ENCODE peak calls at places on chromosomes 12 and 14, in seven cellular contexts. U is upper lobe of right lung, R is lower lobe of right lung, A is A549, W is PC-3, I is heart right ventricle, X is left ventricle myocardium inferior. J is an unnamed sample.

GRCh38 chr12:54853933-54854538 is at the start of gene MUCL1:
- DNase-seq in U (no peak), R (no peak), A (peak; percentile 71), W (peak; percentile 93), I (peak; percentile 42), X (no peak), J (no peak)

GRCh38 chr12:6827982-6828670 is at the start of gene P3H3:
- DNase-seq in U (no peak), R (no peak), A (peak; percentile 60), W (no peak), I (peak; percentile 50), X (peak; percentile 45), J (no peak)

GRCh38 chr14:22978487-22978837 is 3.9 kb downstream of the AJUBA start:
- DNase-seq in U (no peak), R (no peak), A (no peak), W (peak; percentile 51), I (no peak), X (no peak), J (no peak)

GRCh38 chr14:100221419-100222218 is 17.3 kb upstream of the YY1 start:
- DNase-seq in U (peak; percentile 79), R (peak; percentile 80), A (no peak), W (peak; percentile 55), I (peak; percentile 52), X (peak; percentile 39), J (no peak)

GRCh38 chr12:42421844-42422779 is 96.1 kb downstream of the PPHLN1 start:
- DNase-seq in U (no peak), R (no peak), A (peak; percentile 11), W (peak; percentile 18), I (peak; percentile 16), X (no peak), J (no peak)

GRCh38 chr12:77925536-77926108 is 94.9 kb downstream of the NAV3 start:
- DNase-seq in U (peak; percentile 64), R (peak; percentile 55), A (peak; percentile 95), W (peak; percentile 90), I (peak; percentile 72), X (peak; percentile 46), J (peak; percentile 86)

GRCh38 chr12:28909291-28909690 is 239.8 kb upstream of the FAR2 start:
- DNase-seq in U (no peak), R (no peak), A (no peak), W (peak; percentile 95), I (no peak), X (no peak), J (no peak)

GRCh38 chr12:32145096-32145495 is 38.4 kb downstream of the BICD1 start:
- DNase-seq in U (no peak), R (no peak), A (no peak), W (no peak), I (no peak), X (no peak), J (no peak)

GRCh38 chr14:91233936-91234790 is 10.3 kb downstream of the GPR68 start:
- DNase-seq in U (no peak), R (peak; percentile 56), A (no peak), W (no peak), I (no peak), X (no peak), J (no peak)

GRCh38 chr14:37843969-37844607 is 248.7 kb downstream of the TTC6 start:
- DNase-seq in U (no peak), R (no peak), A (no peak), W (no peak), I (no peak), X (no peak), J (no peak)

GRCh38 chr12:89883630-89884364 is 175.2 kb upstream of the ATP2B1 start:
- DNase-seq in U (no peak), R (no peak), A (no peak), W (no peak), I (peak; percentile 15), X (no peak), J (no peak)

GRCh38 chr14:87615822-87616679 is 376.9 kb downstream of the GALC start:
- DNase-seq in U (no peak), R (no peak), A (peak; percentile 44), W (peak; percentile 71), I (peak; percentile 44), X (peak; percentile 21), J (no peak)

GRCh38 chr12:124758266-124759200 is 105.1 kb downstream of the SCARB1 start:
- DNase-seq in U (no peak), R (no peak), A (no peak), W (no peak), I (no peak), X (no peak), J (no peak)

GRCh38 chr12:46373303-46374182 is 970 bp upstream of the SLC38A2 start:
- DNase-seq in U (peak; percentile 75), R (peak; percentile 69), A (no peak), W (peak; percentile 42), I (peak; percentile 42), X (peak; percentile 51), J (peak; percentile 87)

GRCh38 chr12:103858953-103859601 is 18.0 kb upstream of the NT5DC3 start:
- DNase-seq in U (no peak), R (no peak), A (peak; percentile 93), W (peak; percentile 99), I (peak; percentile 32), X (peak; percentile 38), J (no peak)

GRCh38 chr12:47304161-47304560 is 224.4 kb upstream of the AMIGO2 start:
- DNase-seq in U (no peak), R (no peak), A (no peak), W (no peak), I (no peak), X (no peak), J (no peak)

GRCh38 chr12:122116707-122117535 is 38.4 kb downstream of the MLXIP start:
- DNase-seq in U (no peak), R (peak; percentile 39), A (peak; percentile 42), W (no peak), I (no peak), X (peak; percentile 16), J (no peak)

GRCh38 chr12:122106891-122107660 is 28.5 kb downstream of the MLXIP start:
- DNase-seq in U (peak; percentile 87), R (peak; percentile 87), A (no peak), W (peak; percentile 75), I (peak; percentile 58), X (peak; percentile 66), J (no peak)

GRCh38 chr12:122111070-122111750 is 32.7 kb downstream of the MLXIP start:
- DNase-seq in U (no peak), R (no peak), A (no peak), W (peak; percentile 94), I (no peak), X (no peak), J (no peak)
- TF ChIP-seq CTCF in U (no peak), R (no peak), A (no peak), W (no peak), I (no peak), X (no peak), J (no peak)

GRCh38 chr14:66405158-66405557 is 81.0 kb upstream of the CCDC196 start:
- DNase-seq in U (no peak), R (no peak), A (no peak), W (peak; percentile 12), I (no peak), X (no peak), J (no peak)

GRCh38 chr14:66398437-66398836 is 87.7 kb upstream of the CCDC196 start:
- DNase-seq in U (no peak), R (no peak), A (no peak), W (no peak), I (no peak), X (no peak), J (no peak)

GRCh38 chr14:66404051-66404450 is 82.1 kb upstream of the CCDC196 start:
- DNase-seq in U (no peak), R (no peak), A (no peak), W (no peak), I (no peak), X (no peak), J (no peak)

GRCh38 chr14:66403183-66403582 is 83.0 kb upstream of the CCDC196 start:
- DNase-seq in U (no peak), R (no peak), A (peak; percentile 59), W (peak; percentile 70), I (no peak), X (no peak), J (no peak)

DNA sequence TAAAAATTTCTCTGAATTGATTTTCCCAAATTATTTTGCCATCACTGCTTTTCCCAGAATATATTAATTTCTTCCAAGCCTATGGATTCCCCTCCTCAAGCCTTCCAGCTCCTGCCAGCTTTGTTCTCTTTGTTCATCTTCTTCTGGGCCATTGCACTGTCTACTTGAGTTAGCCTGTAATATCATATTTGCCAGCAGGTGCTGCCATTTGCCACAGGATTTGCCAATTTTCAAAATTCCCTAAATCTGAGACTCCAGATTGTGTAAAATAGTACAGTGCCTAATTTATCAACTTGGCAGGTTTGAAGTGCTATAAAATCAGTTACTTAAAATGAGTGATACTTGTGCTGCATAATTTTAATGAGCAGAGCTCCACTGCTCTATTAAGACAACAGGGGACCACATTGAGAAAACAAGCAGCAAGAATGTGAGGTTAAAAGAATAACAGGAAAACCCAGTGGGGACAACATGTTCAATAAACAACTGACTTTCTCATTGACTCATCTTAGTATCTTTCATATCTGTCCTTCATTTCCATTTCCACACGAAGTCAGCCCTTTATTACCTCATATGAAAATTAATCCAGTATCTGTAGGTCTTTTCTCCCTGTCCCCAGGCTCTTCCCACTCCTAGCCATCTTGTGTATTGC is 84.6 kb upstream of the CCDC196 start:
- DNase-seq in U (no peak), R (no peak), A (peak; percentile 4), W (peak; percentile 52), I (no peak), X (no peak), J (no peak)
- TF ChIP-seq CTCF in U (peak; percentile 35), R (peak; percentile 24), A (peak; percentile 58), W (peak; percentile 80), I (peak; percentile 51), X (peak; percentile 63), J (peak; percentile 21)

GRCh38 chr12:121009744-121010143 is 6.5 kb downstream of the C12orf43 start:
- DNase-seq in U (no peak), R (no peak), A (peak; percentile 81), W (peak; percentile 69), I (no peak), X (no peak), J (no peak)
- TF ChIP-seq CTCF in U (peak; percentile 18), R (no peak), A (peak; percentile 83), W (peak; percentile 65), I (peak; percentile 30), X (peak; percentile 48), J (peak; percentile 54)

GRCh38 chr14:93099643-93100042 is 16.1 kb downstream of the ITPK1 start:
- DNase-seq in U (no peak), R (no peak), A (no peak), W (no peak), I (no peak), X (no peak), J (no peak)
- TF ChIP-seq CTCF in U (no peak), R (no peak), A (no peak), W (no peak), I (no peak), X (no peak), J (no peak)

DNA sequence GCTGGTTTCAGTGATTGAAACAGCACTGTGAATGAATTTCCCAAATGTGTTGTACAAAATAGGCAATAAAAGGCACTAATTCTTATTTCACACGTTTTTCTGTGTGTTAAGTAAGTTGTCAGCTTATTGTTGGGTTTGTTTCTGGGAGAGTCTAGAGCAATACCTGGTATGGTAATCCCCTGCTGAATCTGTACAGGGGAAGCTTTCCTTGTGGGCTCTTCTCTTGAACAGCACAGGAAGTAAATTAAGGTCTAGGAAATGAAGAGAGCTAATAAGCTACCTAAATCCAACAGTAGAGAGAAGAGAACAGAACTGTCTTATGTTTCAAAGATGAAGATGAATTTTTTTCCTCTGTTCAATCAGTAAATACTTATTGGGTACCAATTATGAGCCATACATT is 406.7 kb downstream of the TMTC2 start:
- DNase-seq in U (no peak), R (no peak), A (no peak), W (no peak), I (no peak), X (no peak), J (no peak)
- TF ChIP-seq CTCF in U (no peak), R (no peak), A (no peak), W (no peak), I (no peak), X (no peak), J (no peak)